ENCODE peak calls at places on chromosomes 5 and 9, in nine cellular contexts. F is IMR-90, E is lower lobe of right lung, O is left ventricle myocardium inferior, T is Panc1, D is body of pancreas, B is tibial nerve, A is PC-9, X is cardiac muscle cell. U is an unnamed sample. For H3K4me1, the result is how much of the 10 kb centered on the place peaks cover.

GRCh38 chr9:32969270-32969669 is 32.2 kb downstream of the APTX start:
- DNase-seq in D (no peak), E (no peak), F (peak), T (no peak), B (no peak), O (no peak), X (no peak), A (no peak), U (no peak)

GRCh38 chr9:18185196-18185595 is 288.8 kb upstream of the ADAMTSL1 start:
- DNase-seq in B (no peak), D (no peak), T (no peak), E (no peak), O (no peak), A (no peak), F (no peak), X (no peak), U (no peak)

GRCh38 chr9:113895526-113895925 is 19.4 kb downstream of the ZNF618 start:
- DNase-seq in O (no peak), F (peak), X (no peak), D (no peak), E (no peak), T (no peak), A (no peak), B (no peak), U (no peak)

GRCh38 chr5:12934722-12935121 is 1009.8 kb downstream of the DNAH5 start:
- DNase-seq in F (no peak), X (no peak), B (no peak), T (no peak), E (no peak), O (no peak), A (peak), D (no peak), U (no peak)

GRCh38 chr9:124814178-124814535 is 37.2 kb downstream of the OLFML2A start:
- DNase-seq in F (no peak), X (no peak), D (no peak), A (no peak), T (no peak), B (no peak), O (no peak), E (peak), U (no peak)

GRCh38 chr5:58759745-58760144 is 176.9 kb downstream of the RAB3C start:
- DNase-seq in F (no peak), B (no peak), T (no peak), E (no peak), X (no peak), O (no peak), D (no peak), A (no peak), U (no peak)

GRCh38 chr9:21412109-21412508 is 3.2 kb downstream of the IFNA8 start:
- DNase-seq in X (no peak), O (no peak), T (no peak), B (no peak), A (no peak), D (no peak), E (no peak), F (no peak), U (no peak)

GRCh38 chr9:14349818-14350333 is 35.9 kb upstream of the NFIB start:
- DNase-seq in X (no peak), F (no peak), O (no peak), E (no peak), D (no peak), B (no peak), T (no peak), A (no peak), U (no peak)

GRCh38 chr5:172939045-172939444 is 20.2 kb upstream of the RPL26L1 start:
- DNase-seq in T (no peak), E (no peak), A (no peak), D (no peak), O (no peak), X (peak), B (no peak), F (peak), U (no peak)

GRCh38 chr5:164298165-164298564 is 792.7 kb downstream of the MAT2B start:
- DNase-seq in E (no peak), B (no peak), D (no peak), A (no peak), T (no peak), O (no peak), F (no peak), X (no peak), U (no peak)

GRCh38 chr9:16150501-16150900 is 597.7 kb downstream of the CCDC171 start:
- DNase-seq in E (no peak), T (no peak), F (no peak), A (no peak), B (no peak), X (peak), D (no peak), O (no peak), U (no peak)

GRCh38 chr5:151454166-151454565 is 6.8 kb downstream of the SLC36A1 start:
- DNase-seq in B (no peak), A (peak), F (no peak), D (no peak), E (no peak), O (no peak), X (peak), T (no peak), U (no peak)

GRCh38 chr9:228929-229695 is 14.4 kb downstream of the DOCK8 start:
- DNase-seq in B (no peak), X (no peak), E (no peak), T (no peak), O (no peak), A (no peak), F (no peak), D (no peak), U (no peak)

GRCh38 chr9:93540305-93540704 is 36.1 kb upstream of the PHF2 start:
- DNase-seq in B (no peak), E (no peak), X (no peak), F (no peak), D (no peak), O (no peak), T (no peak), A (no peak), U (no peak)

GRCh38 chr5:43389679-43390329 is 22.4 kb downstream of the CCL28 start:
- DNase-seq in T (peak), E (no peak), A (peak), D (peak), B (no peak), X (peak), F (peak), O (peak), U (no peak)

GRCh38 chr9:115653231-115653630 is 500.4 kb upstream of the PAPPA start:
- DNase-seq in F (peak), O (no peak), E (no peak), X (no peak), D (no peak), A (no peak), B (no peak), T (no peak), U (no peak)

GRCh38 chr9:38119570-38119969 is 50.5 kb upstream of the SHB start:
- DNase-seq in F (no peak), E (no peak), T (no peak), X (no peak), B (no peak), O (no peak), D (no peak), A (peak), U (no peak)

GRCh38 chr5:135240283-135240633 is 158.8 kb downstream of the MACROH2A1 start:
- DNase-seq in B (no peak), T (no peak), E (no peak), F (no peak), O (no peak), D (no peak), X (no peak), A (no peak), U (no peak)

GRCh38 chr5:135239461-135240282 is 159.4 kb downstream of the MACROH2A1 start:
- DNase-seq in X (no peak), F (peak), O (no peak), T (no peak), E (no peak), D (no peak), A (no peak), B (no peak), U (peak)

GRCh38 chr5:135240781-135241360 is 158.2 kb downstream of the MACROH2A1 start:
- DNase-seq in E (no peak), F (no peak), B (no peak), D (no peak), O (no peak), T (no peak), A (no peak), X (no peak), U (peak)

GRCh38 chr5:135236951-135237791 is 161.9 kb downstream of the MACROH2A1 start:
- DNase-seq in T (no peak), E (no peak), F (no peak), O (peak), D (peak), A (no peak), X (no peak), B (no peak), U (peak)

DNA sequence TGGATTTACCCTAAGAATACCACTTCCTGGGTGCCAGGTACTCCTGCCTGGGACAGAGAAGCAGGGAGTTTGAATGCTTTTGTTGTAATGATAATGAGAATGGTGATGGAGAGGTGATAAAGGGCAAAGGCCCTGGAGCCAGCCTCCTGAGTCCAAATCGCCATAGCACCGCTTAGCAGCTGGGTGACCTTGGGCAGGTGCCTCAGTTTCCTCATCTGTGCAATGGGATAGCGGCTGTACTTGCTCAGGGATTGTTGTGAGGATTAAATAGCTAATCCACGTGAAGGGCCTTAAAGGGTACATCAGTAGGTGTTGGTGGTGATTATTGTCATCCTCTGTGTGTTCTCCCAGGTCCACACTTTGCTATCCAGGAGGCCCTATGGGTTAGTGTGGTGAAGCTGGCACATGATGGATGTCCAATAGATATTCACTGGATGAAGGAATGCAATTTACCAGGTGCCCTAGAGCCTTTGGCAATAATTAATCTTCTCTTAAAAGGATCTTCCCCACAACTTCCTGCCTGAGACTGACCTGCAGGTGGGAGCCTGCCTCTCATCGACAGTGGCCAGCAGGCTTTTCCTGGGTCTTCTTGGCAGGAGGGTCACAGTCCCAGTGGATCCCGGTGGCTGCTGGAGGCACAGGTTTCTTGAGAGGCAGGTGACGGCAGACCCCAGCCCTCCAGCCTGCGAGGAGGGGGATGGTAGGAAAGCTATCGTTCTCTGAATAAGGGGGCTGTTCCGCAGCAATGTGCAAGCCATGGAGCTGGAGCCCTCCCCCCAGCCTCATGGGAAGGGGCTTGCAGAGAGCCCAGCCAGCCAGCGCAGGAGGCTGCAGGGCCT is 160.2 kb downstream of the MACROH2A1 start:
- DNase-seq in X (no peak), A (no peak), T (no peak), O (no peak), D (no peak), F (no peak), B (no peak), E (no peak), U (peak)
- H3K4me1 ChIP-seq in X (under half), A (under half), T (under half), O (under half), D (under half), F (under half), B (under half), E (under half), U (under half)

DNA sequence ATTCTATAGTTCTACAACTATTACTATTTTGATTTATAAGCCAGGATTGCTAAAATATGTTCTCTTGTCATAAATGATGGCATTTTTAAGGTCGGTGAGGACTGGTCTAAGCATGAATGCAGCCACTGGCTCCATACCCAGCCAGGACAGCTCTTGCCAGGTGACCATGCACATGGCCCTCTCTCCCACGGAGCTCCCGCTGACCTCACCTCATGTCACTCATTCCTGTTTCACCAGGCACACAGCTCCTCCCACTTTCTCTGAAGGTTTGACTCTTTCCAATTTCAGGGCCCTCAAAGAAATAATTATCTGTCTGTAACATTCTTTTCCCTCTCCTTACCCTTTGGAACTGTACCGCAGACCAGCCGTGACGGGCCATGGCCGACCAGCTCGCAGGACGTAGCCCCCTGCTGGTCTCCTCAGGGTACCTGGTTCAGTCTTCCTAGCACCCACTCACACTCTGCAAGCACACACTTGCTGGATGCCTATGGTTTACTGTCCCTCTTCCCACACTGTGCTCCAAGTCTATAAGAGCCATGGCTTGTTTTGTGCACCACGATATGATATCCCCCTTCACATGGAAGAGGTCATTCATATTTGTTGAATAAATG is 72.6 kb downstream of the LIFR start:
- DNase-seq in X (no peak), D (no peak), T (no peak), B (no peak), E (no peak), A (no peak), O (no peak), F (no peak), U (no peak)
- TF ChIP-seq CTCF in X (no peak), D (no peak), T (peak), B (no peak), E (no peak), A (no peak), O (peak), F (no peak), U (peak)

DNA sequence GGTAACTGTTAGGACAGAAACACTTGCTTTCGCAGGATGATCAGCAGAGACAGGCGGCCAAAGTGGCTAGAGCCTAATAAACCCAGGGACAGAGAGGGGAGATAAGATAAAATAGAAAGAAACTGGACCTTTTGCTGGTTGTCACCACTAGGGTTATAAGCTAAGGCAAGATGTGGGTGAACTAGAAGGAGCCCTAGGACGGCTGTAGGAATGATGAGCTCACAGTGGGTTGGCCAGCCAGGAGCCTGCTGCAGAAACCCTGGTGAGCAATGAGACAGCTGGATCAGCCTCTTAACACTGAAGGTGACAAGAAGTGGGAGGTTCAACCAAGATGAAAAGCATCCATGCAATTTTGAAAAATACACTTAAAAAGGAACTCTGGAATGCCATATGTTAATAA is 13.5 kb downstream of the CTNND2 start:
- DNase-seq in A (no peak), E (no peak), O (no peak), T (no peak), B (no peak), X (no peak), D (no peak), F (no peak), U (no peak)
- H3K4me3 ChIP-seq in A (no peak), E (no peak), O (no peak), T (no peak), B (no peak), X (no peak), D (no peak), F (no peak), U (no peak)

GRCh38 chr5:57441557-57441956 is 41.1 kb downstream of the ACTBL2 start:
- DNase-seq in B (no peak), T (no peak), A (peak), D (no peak), E (no peak), X (no peak), O (no peak), F (peak), U (no peak)
- H3K4me1 ChIP-seq in B (under half), T (under half), A (under half), D (under half), E (under half), X (under half), O (under half), F (under half), U (under half)

DNA sequence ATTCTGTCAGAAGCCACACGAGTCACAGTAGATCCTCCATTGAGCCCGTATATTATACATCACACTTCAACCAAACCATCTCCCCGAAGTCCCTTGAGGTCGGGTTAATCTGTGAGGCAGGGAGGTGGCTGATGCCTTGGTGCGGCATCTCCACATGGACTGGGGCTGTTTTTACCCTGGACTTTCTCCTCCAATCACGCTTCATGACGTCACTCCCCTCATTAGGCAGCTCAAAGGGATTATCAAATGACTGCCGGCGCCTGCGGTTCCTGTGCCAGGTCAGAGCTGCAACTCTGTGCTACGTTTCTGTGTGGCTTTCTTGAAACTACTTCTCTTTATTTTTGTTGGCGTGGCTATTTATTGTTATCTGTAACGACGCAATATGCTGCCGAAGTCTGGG is 53.7 kb downstream of the TMOD1 start:
- DNase-seq in F (peak), T (no peak), E (no peak), X (no peak), D (no peak), O (peak), B (peak), A (no peak), U (peak)
- TF ChIP-seq CTCF in F (no peak), T (no peak), E (no peak), X (no peak), D (no peak), O (no peak), B (no peak), A (no peak), U (no peak)

DNA sequence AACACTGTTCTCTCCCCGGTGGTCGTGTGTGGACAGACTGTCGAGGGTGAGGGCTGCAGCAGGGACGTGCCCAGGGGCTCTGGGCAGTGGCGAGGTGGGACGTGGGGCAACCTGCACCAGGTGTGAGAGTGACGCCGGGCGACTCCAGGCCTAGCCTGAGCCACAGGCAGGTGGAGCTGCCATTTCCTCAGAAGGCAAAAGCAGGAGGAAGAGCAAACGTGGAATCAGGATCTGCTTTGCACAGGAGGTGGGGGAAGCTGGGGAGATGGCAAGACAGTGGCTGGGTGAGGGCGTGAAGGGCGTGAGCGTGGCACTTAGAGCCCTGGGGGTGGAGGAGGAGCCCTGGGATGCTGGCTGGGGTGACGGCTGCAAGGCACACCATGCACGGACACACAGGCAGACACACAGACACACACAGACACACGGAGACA is 39.6 kb upstream of the NSMF start:
- DNase-seq in T (no peak), X (no peak), O (no peak), B (no peak), F (no peak), A (no peak), E (no peak), D (no peak), U (no peak)
- H3K4me3 ChIP-seq in T (no peak), X (no peak), O (no peak), B (no peak), F (no peak), A (no peak), E (no peak), D (no peak), U (no peak)

GRCh38 chr9:128065907-128066712 is 1.0 kb downstream of the NAIF1 start:
- DNase-seq in O (no peak), B (no peak), E (no peak), T (no peak), X (no peak), F (no peak), A (no peak), D (no peak), U (peak)
- H3K4me1 ChIP-seq in O (half or more), B (under half), E (half or more), T (under half), X (under half), F (under half), A (under half), D (under half), U (under half)

GRCh38 chr9:95084254-95084934 is 233.1 kb downstream of the FANCC start:
- DNase-seq in E (no peak), A (no peak), T (no peak), O (no peak), D (peak), X (no peak), B (no peak), F (no peak), U (peak)

GRCh38 chr9:95086564-95086955 is 230.9 kb downstream of the FANCC start:
- DNase-seq in X (no peak), B (no peak), E (no peak), O (no peak), T (no peak), A (no peak), F (no peak), D (no peak), U (peak)

GRCh38 chr9:95087659-95088242 is 229.8 kb downstream of the FANCC start:
- DNase-seq in B (no peak), X (no peak), E (peak), T (no peak), D (peak), F (no peak), A (peak), O (no peak), U (peak)

GRCh38 chr9:95085036-95085770 is 232.3 kb downstream of the FANCC start:
- DNase-seq in O (no peak), B (no peak), F (no peak), E (no peak), D (peak), T (no peak), X (no peak), A (no peak), U (peak)

GRCh38 chr9:95085861-95086563 is 231.5 kb downstream of the FANCC start:
- DNase-seq in E (no peak), O (no peak), B (no peak), X (peak), F (no peak), A (no peak), T (no peak), D (peak), U (peak)
- TF ChIP-seq CTCF in E (no peak), O (peak), B (no peak), X (no peak), F (no peak), A (no peak), T (no peak), D (no peak), U (no peak)

DNA sequence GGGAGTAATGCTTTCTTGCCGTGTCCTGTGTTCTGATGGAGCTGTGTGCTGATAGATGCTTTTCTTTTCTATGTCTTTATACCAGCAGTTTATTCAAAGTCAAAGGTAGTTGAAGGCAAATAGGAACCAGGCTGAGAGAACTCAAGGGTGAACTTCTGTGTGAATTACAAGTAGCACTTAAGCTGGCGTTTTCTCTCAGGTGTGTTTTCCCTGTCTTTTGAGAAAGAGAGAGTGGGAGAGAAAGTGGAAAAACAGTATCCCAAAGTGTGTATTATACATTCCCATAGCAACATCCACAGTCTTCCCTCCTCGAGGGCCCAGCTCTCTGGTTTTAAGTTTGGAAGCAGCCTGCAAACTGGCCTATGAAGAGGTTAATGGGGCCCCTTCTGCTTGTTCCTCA is 1.5 kb downstream of the TNFAIP8 start:
- DNase-seq in B (no peak), F (no peak), D (no peak), O (no peak), T (no peak), X (no peak), A (no peak), E (no peak), U (no peak)
- H3K4me3 ChIP-seq in B (peak), F (peak), D (no peak), O (peak), T (no peak), X (peak), A (peak), E (peak), U (peak)